ENCODE peak calls at places on chromosomes 13 and 19, in ten cellular contexts. One of them, this sample, is unnamed.

GRCh38 chr19:8212212-8212611 is 3.0 kb downstream of the CERS4 start:
- DNase-seq in cardiac muscle cell: no peak
- DNase-seq in BJ: no peak
- DNase-seq in prostate gland: no peak
- DNase-seq in neuronal stem cell: no peak
- DNase-seq in Peyer's patch: no peak
- DNase-seq in lung: no peak
- DNase-seq in left ventricle myocardium inferior: no peak
- DNase-seq in heart left ventricle: no peak
- DNase-seq in LNCaP clone FGC: no peak
- DNase-seq in this sample: no peak

GRCh38 chr13:27634231-27634630 is 12.5 kb downstream of the POLR1D start:
- DNase-seq in cardiac muscle cell: no peak
- DNase-seq in BJ: no peak
- DNase-seq in prostate gland: peak
- DNase-seq in neuronal stem cell: no peak
- DNase-seq in Peyer's patch: no peak
- DNase-seq in lung: no peak
- DNase-seq in left ventricle myocardium inferior: no peak
- DNase-seq in heart left ventricle: no peak
- DNase-seq in LNCaP clone FGC: no peak
- DNase-seq in this sample: no peak

GRCh38 chr13:112097770-112098169 is 30.8 kb downstream of the SOX1 start:
- DNase-seq in cardiac muscle cell: no peak
- DNase-seq in BJ: no peak
- DNase-seq in prostate gland: no peak
- DNase-seq in neuronal stem cell: no peak
- DNase-seq in Peyer's patch: no peak
- DNase-seq in lung: no peak
- DNase-seq in left ventricle myocardium inferior: no peak
- DNase-seq in heart left ventricle: no peak
- DNase-seq in LNCaP clone FGC: no peak
- DNase-seq in this sample: no peak

GRCh38 chr13:90039516-90039915 is 1308.0 kb upstream of the MIR17HG start:
- DNase-seq in cardiac muscle cell: no peak
- DNase-seq in BJ: no peak
- DNase-seq in prostate gland: no peak
- DNase-seq in neuronal stem cell: no peak
- DNase-seq in Peyer's patch: no peak
- DNase-seq in lung: no peak
- DNase-seq in left ventricle myocardium inferior: no peak
- DNase-seq in heart left ventricle: no peak
- DNase-seq in LNCaP clone FGC: no peak
- DNase-seq in this sample: no peak

GRCh38 chr19:14476663-14477401 is 1.7 kb upstream of the PTGER1 start:
- DNase-seq in cardiac muscle cell: peak
- DNase-seq in BJ: no peak
- DNase-seq in prostate gland: no peak
- DNase-seq in neuronal stem cell: no peak
- DNase-seq in Peyer's patch: no peak
- DNase-seq in lung: no peak
- DNase-seq in left ventricle myocardium inferior: no peak
- DNase-seq in heart left ventricle: peak
- DNase-seq in LNCaP clone FGC: no peak
- DNase-seq in this sample: no peak

GRCh38 chr19:38842439-38843174 is 7.2 kb downstream of the HNRNPL start:
- DNase-seq in cardiac muscle cell: no peak
- DNase-seq in BJ: no peak
- DNase-seq in prostate gland: no peak
- DNase-seq in neuronal stem cell: no peak
- DNase-seq in Peyer's patch: no peak
- DNase-seq in lung: no peak
- DNase-seq in left ventricle myocardium inferior: no peak
- DNase-seq in heart left ventricle: peak
- DNase-seq in LNCaP clone FGC: no peak
- DNase-seq in this sample: peak

GRCh38 chr13:109776575-109776974 is 9.8 kb downstream of the IRS2 start:
- DNase-seq in cardiac muscle cell: no peak
- DNase-seq in BJ: no peak
- DNase-seq in prostate gland: no peak
- DNase-seq in neuronal stem cell: no peak
- DNase-seq in Peyer's patch: no peak
- DNase-seq in lung: no peak
- DNase-seq in left ventricle myocardium inferior: no peak
- DNase-seq in heart left ventricle: no peak
- DNase-seq in LNCaP clone FGC: no peak
- DNase-seq in this sample: no peak

GRCh38 chr13:24172071-24172470 is 11.6 kb downstream of the SPATA13 start:
- DNase-seq in cardiac muscle cell: no peak
- DNase-seq in BJ: no peak
- DNase-seq in prostate gland: no peak
- DNase-seq in neuronal stem cell: no peak
- DNase-seq in Peyer's patch: no peak
- DNase-seq in lung: no peak
- DNase-seq in left ventricle myocardium inferior: no peak
- DNase-seq in heart left ventricle: no peak
- DNase-seq in LNCaP clone FGC: no peak
- DNase-seq in this sample: no peak

GRCh38 chr19:32373614-32374295 is 28.3 kb downstream of the ZNF507 start:
- DNase-seq in cardiac muscle cell: peak
- DNase-seq in BJ: peak
- DNase-seq in prostate gland: peak
- DNase-seq in neuronal stem cell: no peak
- DNase-seq in Peyer's patch: no peak
- DNase-seq in lung: peak
- DNase-seq in left ventricle myocardium inferior: no peak
- DNase-seq in heart left ventricle: no peak
- DNase-seq in LNCaP clone FGC: peak
- DNase-seq in this sample: no peak

GRCh38 chr13:25927363-25927762 is 124.5 kb downstream of the SHISA2 start:
- DNase-seq in cardiac muscle cell: no peak
- DNase-seq in BJ: no peak
- DNase-seq in prostate gland: no peak
- DNase-seq in neuronal stem cell: no peak
- DNase-seq in Peyer's patch: no peak
- DNase-seq in lung: no peak
- DNase-seq in left ventricle myocardium inferior: no peak
- DNase-seq in heart left ventricle: no peak
- DNase-seq in LNCaP clone FGC: no peak
- DNase-seq in this sample: no peak

GRCh38 chr13:26628706-26629105 is 71.2 kb downstream of the WASF3 start:
- DNase-seq in cardiac muscle cell: peak
- DNase-seq in BJ: no peak
- DNase-seq in prostate gland: no peak
- DNase-seq in neuronal stem cell: no peak
- DNase-seq in Peyer's patch: no peak
- DNase-seq in lung: no peak
- DNase-seq in left ventricle myocardium inferior: no peak
- DNase-seq in heart left ventricle: no peak
- DNase-seq in LNCaP clone FGC: no peak
- DNase-seq in this sample: no peak

GRCh38 chr19:36051637-36052036 is 2.4 kb downstream of the THAP8 start:
- DNase-seq in cardiac muscle cell: no peak
- DNase-seq in BJ: no peak
- DNase-seq in prostate gland: no peak
- DNase-seq in neuronal stem cell: no peak
- DNase-seq in Peyer's patch: no peak
- DNase-seq in lung: no peak
- DNase-seq in left ventricle myocardium inferior: no peak
- DNase-seq in heart left ventricle: no peak
- DNase-seq in LNCaP clone FGC: no peak
- DNase-seq in this sample: no peak

GRCh38 chr13:66312312-66313087 is 917.6 kb downstream of the PCDH9 start:
- DNase-seq in cardiac muscle cell: no peak
- DNase-seq in BJ: peak
- DNase-seq in prostate gland: peak
- DNase-seq in neuronal stem cell: no peak
- DNase-seq in Peyer's patch: no peak
- DNase-seq in lung: no peak
- DNase-seq in left ventricle myocardium inferior: no peak
- DNase-seq in heart left ventricle: no peak
- DNase-seq in LNCaP clone FGC: peak
- DNase-seq in this sample: no peak

GRCh38 chr19:51063664-51064063 is 1.2 kb downstream of the KLK13 start:
- DNase-seq in cardiac muscle cell: no peak
- DNase-seq in BJ: no peak
- DNase-seq in prostate gland: no peak
- DNase-seq in neuronal stem cell: no peak
- DNase-seq in Peyer's patch: no peak
- DNase-seq in lung: no peak
- DNase-seq in left ventricle myocardium inferior: no peak
- DNase-seq in heart left ventricle: no peak
- DNase-seq in LNCaP clone FGC: no peak
- DNase-seq in this sample: no peak
- H3K4me3 ChIP-seq in cardiac muscle cell: no peak
- H3K4me3 ChIP-seq in BJ: no peak
- H3K4me3 ChIP-seq in prostate gland: no peak
- H3K4me3 ChIP-seq in neuronal stem cell: no peak
- H3K4me3 ChIP-seq in Peyer's patch: no peak
- H3K4me3 ChIP-seq in lung: no peak
- H3K4me3 ChIP-seq in left ventricle myocardium inferior: no peak
- H3K4me3 ChIP-seq in heart left ventricle: no peak
- H3K4me3 ChIP-seq in LNCaP clone FGC: no peak
- H3K4me3 ChIP-seq in this sample: no peak

GRCh38 chr13:91456837-91457236 is 58.4 kb downstream of the GPC5 start:
- DNase-seq in cardiac muscle cell: no peak
- DNase-seq in BJ: no peak
- DNase-seq in prostate gland: no peak
- DNase-seq in neuronal stem cell: no peak
- DNase-seq in Peyer's patch: no peak
- DNase-seq in lung: no peak
- DNase-seq in left ventricle myocardium inferior: no peak
- DNase-seq in heart left ventricle: no peak
- DNase-seq in LNCaP clone FGC: no peak
- DNase-seq in this sample: no peak

GRCh38 chr13:91464336-91464735 is 65.9 kb downstream of the GPC5 start:
- DNase-seq in cardiac muscle cell: no peak
- DNase-seq in BJ: no peak
- DNase-seq in prostate gland: no peak
- DNase-seq in neuronal stem cell: no peak
- DNase-seq in Peyer's patch: no peak
- DNase-seq in lung: no peak
- DNase-seq in left ventricle myocardium inferior: no peak
- DNase-seq in heart left ventricle: no peak
- DNase-seq in LNCaP clone FGC: no peak
- DNase-seq in this sample: no peak

GRCh38 chr13:91454666-91455065 is 56.2 kb downstream of the GPC5 start:
- DNase-seq in cardiac muscle cell: no peak
- DNase-seq in BJ: no peak
- DNase-seq in prostate gland: no peak
- DNase-seq in neuronal stem cell: no peak
- DNase-seq in Peyer's patch: no peak
- DNase-seq in lung: no peak
- DNase-seq in left ventricle myocardium inferior: no peak
- DNase-seq in heart left ventricle: no peak
- DNase-seq in LNCaP clone FGC: no peak
- DNase-seq in this sample: no peak

DNA sequence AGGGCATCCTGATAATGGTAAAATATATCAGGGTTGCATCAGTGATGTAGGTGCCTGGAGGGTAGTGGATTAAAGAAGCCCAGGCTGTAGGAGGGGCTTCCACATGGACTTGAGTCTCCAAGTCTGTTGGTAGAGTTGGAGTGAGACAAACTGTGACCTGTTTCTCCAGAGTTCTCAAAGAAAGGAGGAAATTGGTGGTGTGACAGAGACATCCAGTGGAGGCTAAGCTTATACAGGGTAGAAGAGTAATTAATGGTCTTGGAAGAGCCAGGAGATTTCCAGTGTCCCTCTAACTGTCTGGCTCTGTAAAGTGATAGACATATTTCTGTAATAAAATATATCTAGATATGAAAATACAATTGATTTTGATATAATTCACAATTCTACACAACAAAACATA is 61.1 kb downstream of the GPC5 start:
- DNase-seq in cardiac muscle cell: no peak
- DNase-seq in BJ: no peak
- DNase-seq in prostate gland: no peak
- DNase-seq in neuronal stem cell: no peak
- DNase-seq in Peyer's patch: no peak
- DNase-seq in lung: no peak
- DNase-seq in left ventricle myocardium inferior: no peak
- DNase-seq in heart left ventricle: no peak
- DNase-seq in LNCaP clone FGC: no peak
- DNase-seq in this sample: no peak
- H3K4me3 ChIP-seq in cardiac muscle cell: no peak
- H3K4me3 ChIP-seq in BJ: no peak
- H3K4me3 ChIP-seq in prostate gland: no peak
- H3K4me3 ChIP-seq in neuronal stem cell: no peak
- H3K4me3 ChIP-seq in Peyer's patch: no peak
- H3K4me3 ChIP-seq in lung: no peak
- H3K4me3 ChIP-seq in left ventricle myocardium inferior: no peak
- H3K4me3 ChIP-seq in heart left ventricle: no peak
- H3K4me3 ChIP-seq in LNCaP clone FGC: no peak
- H3K4me3 ChIP-seq in this sample: no peak

DNA sequence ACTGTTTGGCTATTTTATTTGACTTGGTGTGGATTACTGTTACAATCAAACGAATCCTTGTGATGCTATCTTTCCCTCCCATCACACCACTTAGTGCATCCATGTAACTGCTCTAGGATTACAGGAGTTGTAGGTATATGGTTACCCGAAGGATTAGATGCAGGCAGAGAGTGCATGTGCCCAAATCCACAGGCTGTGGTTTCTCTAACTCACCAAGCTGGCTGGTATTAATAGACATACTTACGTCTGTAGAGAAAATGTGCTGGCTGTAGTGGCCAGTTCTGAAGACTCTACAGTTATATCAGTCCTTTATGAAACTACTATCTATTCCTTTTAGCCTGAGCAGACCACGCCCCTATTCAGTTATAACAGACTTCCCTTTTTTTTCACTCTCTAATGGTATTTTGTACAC is 1.1 kb upstream of the HMGB1 start:
- DNase-seq in cardiac muscle cell: no peak
- DNase-seq in BJ: no peak
- DNase-seq in prostate gland: no peak
- DNase-seq in neuronal stem cell: no peak
- DNase-seq in Peyer's patch: no peak
- DNase-seq in lung: no peak
- DNase-seq in left ventricle myocardium inferior: no peak
- DNase-seq in heart left ventricle: no peak
- DNase-seq in LNCaP clone FGC: no peak
- DNase-seq in this sample: no peak
- H3K4me3 ChIP-seq in cardiac muscle cell: peak
- H3K4me3 ChIP-seq in BJ: no peak
- H3K4me3 ChIP-seq in prostate gland: no peak
- H3K4me3 ChIP-seq in neuronal stem cell: peak
- H3K4me3 ChIP-seq in Peyer's patch: no peak
- H3K4me3 ChIP-seq in lung: no peak
- H3K4me3 ChIP-seq in left ventricle myocardium inferior: no peak
- H3K4me3 ChIP-seq in heart left ventricle: no peak
- H3K4me3 ChIP-seq in LNCaP clone FGC: no peak
- H3K4me3 ChIP-seq in this sample: no peak

DNA sequence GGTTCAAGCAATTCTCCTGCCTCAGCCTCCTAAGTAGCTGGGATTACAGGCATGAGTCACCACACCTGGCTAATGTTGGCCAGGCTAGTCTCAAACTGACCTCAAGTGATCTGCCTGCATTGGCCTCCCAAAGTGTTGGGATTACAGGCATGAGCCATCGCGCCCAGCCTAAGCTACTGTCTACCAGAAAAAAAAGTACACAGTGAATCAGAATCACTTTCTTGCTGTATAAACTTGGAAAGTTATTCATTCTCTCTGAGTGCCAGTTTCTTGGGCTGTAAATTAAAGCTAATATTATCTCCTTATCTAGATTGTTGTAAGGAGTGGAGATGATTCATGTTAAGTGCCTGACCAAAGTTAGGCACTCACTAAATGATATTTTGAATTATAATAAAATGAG is 242.8 kb downstream of the ENOX1 start:
- DNase-seq in cardiac muscle cell: no peak
- DNase-seq in BJ: no peak
- DNase-seq in prostate gland: no peak
- DNase-seq in neuronal stem cell: no peak
- DNase-seq in Peyer's patch: no peak
- DNase-seq in lung: no peak
- DNase-seq in left ventricle myocardium inferior: no peak
- DNase-seq in heart left ventricle: no peak
- DNase-seq in LNCaP clone FGC: no peak
- DNase-seq in this sample: no peak
- H3K4me3 ChIP-seq in cardiac muscle cell: no peak
- H3K4me3 ChIP-seq in BJ: no peak
- H3K4me3 ChIP-seq in prostate gland: no peak
- H3K4me3 ChIP-seq in neuronal stem cell: no peak
- H3K4me3 ChIP-seq in Peyer's patch: no peak
- H3K4me3 ChIP-seq in lung: no peak
- H3K4me3 ChIP-seq in left ventricle myocardium inferior: no peak
- H3K4me3 ChIP-seq in heart left ventricle: no peak
- H3K4me3 ChIP-seq in LNCaP clone FGC: no peak
- H3K4me3 ChIP-seq in this sample: no peak

This sample was measured in CD8-positive, alpha-beta memory T cell.